ENCODE peak calls at places on chromosome 1, in nine cellular contexts. P, M, V, L, D, J, G, T and Y are unnamed samples.

GRCh38 chr1:180571832-180572636 is 13.3 kb downstream of the OVAAL start:
- DNase-seq in P (no peak), M (no peak), V (no peak), L (no peak), D (no peak), J (no peak), G (no peak), T (no peak), Y (no peak)

GRCh38 chr1:108560430-108561144 is 687 bp downstream of the EEIG2 start:
- DNase-seq in P (peak; percentile 53), M (peak; percentile 74), V (peak; percentile 49), L (no peak), D (peak; percentile 58), J (peak; percentile 32), G (peak; percentile 85), T (peak; percentile 72), Y (peak; percentile 81)

GRCh38 chr1:72435025-72435424 is 152.7 kb upstream of the NEGR1 start:
- DNase-seq in P (no peak), M (no peak), V (no peak), L (no peak), D (no peak), J (no peak), G (no peak), T (no peak), Y (no peak)

GRCh38 chr1:91732291-91732953 is 153.5 kb downstream of the TGFBR3 start:
- DNase-seq in P (no peak), M (no peak), V (no peak), L (no peak), D (peak; percentile 48), J (no peak), G (peak; percentile 66), T (no peak), Y (no peak)

GRCh38 chr1:101995984-101996731 is 568 bp downstream of the OLFM3 start:
- DNase-seq in P (no peak), M (no peak), V (no peak), L (no peak), D (no peak), J (no peak), G (peak; percentile 55), T (no peak), Y (no peak)

GRCh38 chr1:181592261-181592859 is 109.0 kb downstream of the CACNA1E start:
- DNase-seq in P (no peak), M (no peak), V (no peak), L (no peak), D (no peak), J (no peak), G (peak; percentile 64), T (no peak), Y (no peak)

GRCh38 chr1:163290025-163290610 is 31.6 kb upstream of the NUF2 start:
- DNase-seq in P (no peak), M (no peak), V (no peak), L (no peak), D (peak; percentile 92), J (no peak), G (no peak), T (no peak), Y (no peak)

GRCh38 chr1:53048345-53048737 is 13.7 kb upstream of the PODN start:
- DNase-seq in P (no peak), M (no peak), V (no peak), L (no peak), D (no peak), J (no peak), G (no peak), T (no peak), Y (no peak)

GRCh38 chr1:226129230-226129629 is 57.3 kb downstream of the ACBD3 start:
- DNase-seq in P (peak; percentile 2), M (peak; percentile 8), V (no peak), L (no peak), D (no peak), J (no peak), G (peak; percentile 26), T (peak; percentile 11), Y (no peak)
- H3K4me1 ChIP-seq in P (no peaks in the 10 kb centered on the region), M (peaks cover 12% of the 10 kb centered on the region), V (peaks cover 3% of the 10 kb centered on the region), L (peaks cover 41% of the 10 kb centered on the region), D (peaks cover 10% of the 10 kb centered on the region), J (no peaks in the 10 kb centered on the region), G (peaks cover 3% of the 10 kb centered on the region), T (peaks cover 11% of the 10 kb centered on the region), Y (no peaks in the 10 kb centered on the region)

DNA sequence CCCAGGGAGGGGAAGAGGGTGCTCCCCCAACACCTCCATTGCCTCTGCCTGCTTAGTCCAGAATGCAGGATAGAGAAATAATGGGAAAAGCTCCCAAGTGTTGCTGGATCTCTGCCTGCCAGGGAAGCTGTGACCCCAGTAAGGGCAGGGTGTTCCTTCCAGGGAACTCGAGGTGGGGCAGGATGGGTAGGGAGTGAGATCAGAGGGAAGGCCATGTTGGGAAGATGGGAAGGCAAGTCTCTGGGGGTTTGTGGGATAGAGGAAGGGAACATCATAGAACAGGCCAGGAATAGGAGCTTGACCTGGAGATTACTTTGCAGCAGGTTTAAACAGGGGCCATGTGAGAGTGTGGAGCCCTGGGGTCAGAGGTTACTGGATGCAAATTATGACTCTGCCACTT is 16.4 kb upstream of the SLC2A1 start:
- DNase-seq in P (no peak), M (no peak), V (no peak), L (no peak), D (no peak), J (no peak), G (no peak), T (no peak), Y (no peak)
- TF ChIP-seq CTCF in P (no peak), M (no peak), V (no peak), L (no peak), D (no peak), J (no peak), G (no peak), T (no peak), Y (no peak)

GRCh38 chr1:145977486-145978476 is 13.3 kb downstream of the POLR3GL start:
- DNase-seq in P (peak; percentile 75), M (peak; percentile 62), V (peak; percentile 82), L (no peak), D (peak; percentile 89), J (peak; percentile 63), G (peak; percentile 84), T (peak; percentile 85), Y (peak; percentile 90)

GRCh38 chr1:145977016-145977415 is 12.5 kb downstream of the POLR3GL start:
- DNase-seq in P (no peak), M (no peak), V (no peak), L (no peak), D (no peak), J (no peak), G (no peak), T (peak; percentile 48), Y (peak; percentile 60)

GRCh38 chr1:145978477-145978859 is 14.0 kb downstream of the POLR3GL start:
- DNase-seq in P (no peak), M (no peak), V (no peak), L (no peak), D (no peak), J (no peak), G (no peak), T (no peak), Y (no peak)

GRCh38 chr1:145979746-145980435 is 15.4 kb downstream of the POLR3GL start:
- DNase-seq in P (no peak), M (no peak), V (no peak), L (peak; percentile 49), D (peak; percentile 62), J (peak; percentile 65), G (peak; percentile 46), T (no peak), Y (no peak)

DNA sequence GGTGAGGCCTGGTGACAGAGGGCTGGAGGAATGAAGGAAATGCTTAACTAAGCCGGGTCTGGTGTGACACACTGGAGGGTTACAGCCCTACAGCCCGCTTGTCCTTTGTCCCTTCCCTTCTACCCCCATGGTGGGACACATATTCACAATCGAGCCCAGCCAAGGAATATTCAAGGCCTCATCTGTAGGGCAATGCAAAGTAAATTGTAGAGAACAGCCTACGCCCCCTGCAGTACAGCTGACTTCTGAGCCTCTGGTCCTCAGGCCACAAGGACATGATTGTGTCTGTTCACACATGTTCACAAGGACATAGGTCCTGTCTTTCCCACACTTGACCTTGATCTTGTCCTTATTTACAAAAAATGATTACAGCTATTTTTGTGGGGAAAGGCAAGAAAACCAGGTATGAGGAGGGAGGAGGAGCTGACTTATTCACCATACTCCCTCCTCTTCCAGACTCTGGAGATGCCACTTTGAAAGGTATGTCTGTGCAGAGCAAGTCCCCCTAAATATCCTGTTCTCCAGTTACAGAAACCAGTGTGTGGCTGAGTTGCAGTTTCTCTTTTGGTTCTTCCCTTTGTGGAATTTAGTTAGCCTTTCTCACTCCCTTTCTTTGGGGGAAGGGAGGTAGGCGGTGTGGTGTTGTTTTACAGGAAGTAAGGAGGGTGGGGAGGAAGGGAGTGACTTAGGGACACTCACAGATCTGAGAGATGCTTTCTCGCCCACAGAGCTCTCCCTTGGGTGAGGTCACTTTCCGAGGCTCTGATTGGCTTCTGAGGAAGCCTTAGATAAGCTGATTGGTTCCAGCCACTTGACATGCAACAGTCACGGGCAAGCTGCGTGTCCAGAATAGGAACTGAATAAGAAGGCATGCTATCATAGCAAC is 14.6 kb downstream of the POLR3GL start:
- DNase-seq in P (peak; percentile 86), M (no peak), V (peak; percentile 98), L (peak; percentile 99), D (peak; percentile 100), J (peak; percentile 90), G (peak; percentile 93), T (peak; percentile 97), Y (peak; percentile 94)
- H3K4me3 ChIP-seq in P (peak overlapping the region; percentile 23), M (peak overlapping the region; percentile 17), V (peak overlapping the region; percentile 4), L (no peak overlapping the region), D (peak overlapping the region; percentile 0), J (peak overlapping the region; percentile 50), G (peak overlapping the region; percentile 42), T (peak overlapping the region; percentile 23), Y (peak overlapping the region; percentile 35)

GRCh38 chr1:42943728-42944127 is 14.9 kb downstream of the SLC2A1 start:
- DNase-seq in P (no peak), M (no peak), V (no peak), L (no peak), D (no peak), J (no peak), G (no peak), T (no peak), Y (no peak)

GRCh38 chr1:42945171-42945570 is 13.5 kb downstream of the SLC2A1 start:
- DNase-seq in P (no peak), M (no peak), V (no peak), L (no peak), D (no peak), J (no peak), G (no peak), T (no peak), Y (no peak)

GRCh38 chr1:42943166-42943565 is 15.5 kb downstream of the SLC2A1 start:
- DNase-seq in P (no peak), M (peak; percentile 76), V (peak; percentile 70), L (no peak), D (peak; percentile 31), J (no peak), G (no peak), T (peak; percentile 91), Y (peak; percentile 82)

GRCh38 chr1:42942444-42942843 is 16.2 kb downstream of the SLC2A1 start:
- DNase-seq in P (no peak), M (no peak), V (no peak), L (no peak), D (no peak), J (no peak), G (peak; percentile 48), T (no peak), Y (no peak)

DNA sequence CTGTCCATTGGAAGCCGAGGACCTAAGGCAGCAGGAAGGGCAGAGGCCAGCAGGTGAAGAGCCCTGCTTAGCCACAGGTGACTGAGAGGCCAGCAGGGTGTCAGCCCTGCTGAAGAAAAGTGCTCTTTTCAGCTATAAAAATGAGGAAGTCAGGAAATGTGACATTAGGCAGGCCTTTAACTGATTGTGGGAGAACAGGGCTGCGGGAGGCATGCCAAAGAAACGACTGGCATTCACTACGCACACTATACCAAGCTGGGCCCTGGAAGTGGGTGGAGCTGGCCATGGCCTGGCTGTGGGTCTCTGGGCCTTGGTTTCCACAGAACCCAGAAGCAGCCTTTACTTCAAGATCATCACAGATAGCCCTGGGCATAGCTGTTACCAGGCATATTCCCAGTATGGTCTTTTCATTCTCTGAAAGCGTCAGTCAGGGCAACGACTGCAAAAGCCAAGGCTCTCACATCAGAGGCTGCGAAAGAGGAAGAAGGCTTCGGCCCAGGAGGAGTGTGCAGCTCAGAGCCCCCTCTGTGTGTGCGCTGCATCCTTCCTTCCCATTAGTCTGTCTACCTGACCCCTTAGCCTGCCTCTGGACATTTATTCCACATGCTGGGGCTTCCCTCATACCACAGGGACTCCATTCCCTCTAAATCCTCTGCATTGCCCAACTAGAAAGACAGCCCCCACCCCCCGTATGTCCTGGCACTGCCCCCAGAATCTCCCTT is 14.3 kb downstream of the SLC2A1 start:
- DNase-seq in P (no peak), M (peak; percentile 75), V (peak; percentile 70), L (no peak), D (no peak), J (no peak), G (no peak), T (peak; percentile 89), Y (peak; percentile 45)
- H3K4me1 ChIP-seq in P (no peaks in the 10 kb centered on the region), M (peaks cover 33% of the 10 kb centered on the region), V (peaks cover 91% of the 10 kb centered on the region), L (peaks cover 76% of the 10 kb centered on the region), D (peaks cover 43% of the 10 kb centered on the region), J (peaks cover 22% of the 10 kb centered on the region), G (peaks cover 5% of the 10 kb centered on the region), T (peaks cover 91% of the 10 kb centered on the region), Y (peaks cover 43% of the 10 kb centered on the region)